ENCODE peak calls at places on chromosomes 5 and 9, in five cellular contexts. D is upper lobe of left lung, R is spleen, I is H1, F is GM12892. X is an unnamed sample.

GRCh38 chr9:112050544-112051475 is 124.3 kb downstream of the SUSD1 start:
- DNase-seq in F (no peak), D (no peak), I (no peak), R (no peak), X (peak; percentile 57)

GRCh38 chr9:130073373-130073772 is 19.7 kb downstream of the GPR107 start:
- DNase-seq in D (peak; percentile 24), I (no peak), R (no peak), F (no peak), X (no peak)

GRCh38 chr9:115921301-115921700 is 232.3 kb upstream of the PAPPA start:
- DNase-seq in I (no peak), D (no peak), F (no peak), R (no peak), X (no peak)

GRCh38 chr9:7756088-7756487 is 43.5 kb downstream of the DMAC1 start:
- DNase-seq in I (no peak), F (peak; percentile 2), R (no peak), D (no peak), X (no peak)

GRCh38 chr5:147968855-147969254 is 62.5 kb upstream of the C5orf46 start:
- DNase-seq in I (no peak), R (no peak), F (no peak), D (no peak), X (no peak)

GRCh38 chr5:32261198-32261597 is 51.5 kb downstream of the MTMR12 start:
- DNase-seq in D (no peak), F (peak; percentile 23), R (no peak), I (no peak), X (no peak)

GRCh38 chr9:86604741-86605140 is 250.5 kb upstream of the TUT7 start:
- DNase-seq in R (no peak), D (no peak), I (no peak), F (no peak), X (no peak)

GRCh38 chr5:135245521-135246499 is 153.2 kb downstream of the MACROH2A1 start:
- DNase-seq in R (no peak), D (no peak), F (no peak), I (no peak), X (peak; percentile 23)

GRCh38 chr5:99061711-99062110 is 132.9 kb upstream of the CHD1 start:
- DNase-seq in I (no peak), D (no peak), R (no peak), F (no peak), X (no peak)

GRCh38 chr5:37836173-37837100 is 3.4 kb downstream of the GDNF start:
- DNase-seq in R (no peak), I (no peak), F (peak; percentile 22), D (no peak), X (no peak)

GRCh38 chr5:172321593-172321992 is 38.0 kb upstream of the UBTD2 start:
- DNase-seq in D (no peak), F (no peak), I (no peak), R (no peak), X (no peak)

GRCh38 chr5:25414746-25415145 is 770.0 kb upstream of the CDH10 start:
- DNase-seq in F (no peak), R (no peak), D (no peak), I (no peak), X (no peak)

GRCh38 chr9:136856078-136856474 is 3.9 kb downstream of the MAMDC4 start:
- DNase-seq in R (no peak), I (no peak), D (no peak), F (no peak), X (peak; percentile 24)

GRCh38 chr5:36683821-36684434 is 77.5 kb downstream of the SLC1A3 start:
- DNase-seq in D (peak; percentile 50), I (no peak), R (no peak), F (no peak), X (no peak)

GRCh38 chr5:98780390-98780789 is 6.9 kb downstream of the RGMB start:
- DNase-seq in F (no peak), R (no peak), I (no peak), D (no peak), X (no peak)

GRCh38 chr5:64505769-64506566 is at the start of gene RGS7BP:
- DNase-seq in I (peak; percentile 21), D (peak; percentile 28), F (no peak), R (peak; percentile 77), X (peak; percentile 29)

GRCh38 chr5:367358-368130 is 46.0 kb downstream of the AHRR start:
- DNase-seq in F (no peak), I (no peak), D (peak; percentile 13), R (peak; percentile 56), X (no peak)

GRCh38 chr5:137565450-137565849 is 66.3 kb upstream of the SPOCK1 start:
- DNase-seq in F (no peak), R (no peak), I (no peak), D (no peak), X (no peak)

GRCh38 chr5:137564475-137564961 is 65.4 kb upstream of the SPOCK1 start:
- DNase-seq in R (no peak), D (no peak), F (no peak), I (no peak), X (no peak)

GRCh38 chr5:137563301-137563645 is 64.1 kb upstream of the SPOCK1 start:
- DNase-seq in I (no peak), D (no peak), F (no peak), R (no peak), X (no peak)

GRCh38 chr5:137566118-137566541 is 67.0 kb upstream of the SPOCK1 start:
- DNase-seq in D (no peak), F (no peak), I (no peak), R (no peak), X (no peak)

DNA sequence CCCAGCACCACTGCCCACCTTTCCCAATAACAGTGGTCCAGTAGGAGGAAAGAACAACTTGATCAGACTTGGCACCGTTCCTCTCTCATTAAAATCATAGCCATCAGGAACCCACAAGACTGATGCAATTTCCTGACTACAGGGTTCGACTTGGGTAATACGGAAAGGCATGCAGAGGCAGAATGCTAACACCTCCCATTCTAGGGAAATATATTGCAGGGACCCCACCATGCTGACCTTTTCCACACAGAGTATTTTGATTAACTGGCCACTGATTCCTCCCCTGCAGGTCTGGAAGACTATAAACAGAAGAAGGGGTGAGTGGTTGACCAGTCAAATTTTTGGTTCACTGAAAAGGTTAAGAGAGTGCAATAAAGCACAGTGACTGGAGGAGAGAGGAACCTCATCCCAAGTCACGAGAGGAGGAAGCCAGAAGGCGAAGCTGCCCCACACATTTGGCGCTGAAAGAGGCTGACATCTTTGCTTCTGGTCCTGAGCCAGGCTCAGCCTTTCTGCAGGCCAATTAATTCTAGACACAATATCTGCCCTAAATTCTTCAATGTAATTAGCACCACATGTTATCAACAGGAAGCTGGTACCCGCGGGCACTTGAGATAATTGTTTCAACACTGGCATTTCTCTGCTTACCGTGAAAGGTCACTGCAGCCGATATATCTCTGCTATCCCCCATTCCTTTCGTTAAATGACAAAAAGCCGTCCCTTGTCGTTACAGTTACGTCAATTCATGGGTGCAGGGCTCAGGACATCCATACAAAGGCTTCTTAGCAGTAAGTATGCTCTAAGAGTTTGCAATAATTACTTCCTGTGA is 64.7 kb upstream of the SPOCK1 start:
- DNase-seq in I (no peak), R (no peak), F (no peak), D (no peak), X (no peak)
- TF ChIP-seq POLR2AphosphoS5 in I (no peak), R (no peak), F (no peak), D (peak; percentile 16), X (no peak)

DNA sequence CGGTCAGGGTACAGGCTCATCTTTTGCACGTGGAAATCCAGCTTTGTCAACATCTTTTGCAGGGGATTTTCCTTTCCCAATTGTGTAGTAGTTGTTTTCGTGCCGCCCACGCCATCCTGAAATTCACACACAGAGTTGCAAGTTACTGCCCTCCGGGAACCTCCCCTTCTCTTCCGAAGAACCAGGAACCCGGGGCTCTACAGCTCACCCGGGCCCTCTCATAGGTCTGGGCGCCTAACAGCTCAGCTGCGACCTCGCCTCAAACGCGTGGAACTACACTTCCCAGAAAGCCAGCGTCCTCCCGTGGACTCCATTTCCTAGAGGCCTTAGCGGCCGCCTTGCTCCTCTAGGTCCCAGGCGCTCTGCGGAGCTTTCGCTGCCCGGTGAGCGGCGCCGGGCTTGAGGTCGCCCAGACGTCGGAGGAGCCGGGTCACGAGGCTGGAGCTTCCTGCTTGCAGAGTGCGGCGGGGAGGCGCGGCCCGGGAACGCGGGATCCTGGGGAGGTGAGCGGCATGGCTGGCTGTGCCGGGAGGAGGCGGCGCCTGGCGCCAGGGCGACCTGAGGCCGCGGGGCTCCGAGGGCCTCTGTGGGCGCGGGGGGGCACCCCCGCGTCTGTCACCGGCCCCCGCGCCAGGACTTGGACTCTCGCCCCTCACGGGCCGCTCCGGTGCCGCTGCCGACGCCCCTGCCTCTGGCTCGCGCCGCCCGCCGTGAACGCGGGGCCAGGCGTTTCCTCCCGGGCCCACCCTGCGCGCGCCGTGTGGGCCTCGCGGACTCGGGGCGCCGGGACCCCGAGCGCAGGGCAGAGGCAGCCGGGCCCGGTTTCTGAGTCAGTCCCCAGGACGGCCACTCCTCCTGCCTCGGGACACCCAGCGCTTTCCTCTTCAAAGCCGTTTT is at the start of gene ZNF354B:
- DNase-seq in I (peak; percentile 88), D (peak; percentile 97), F (peak; percentile 83), R (peak; percentile 96), X (peak; percentile 93)
- TF ChIP-seq POLR2AphosphoS5 in I (no peak), D (peak; percentile 13), F (no peak), R (peak; percentile 94), X (peak; percentile 90)

GRCh38 chr9:121278535-121279169 is 10.7 kb downstream of the GSN start:
- DNase-seq in I (no peak), R (no peak), D (peak; percentile 73), F (no peak), X (peak; percentile 58)
- TF ChIP-seq POLR2AphosphoS5 in I (no peak), R (no peak), D (peak; percentile 33), F (no peak), X (peak; percentile 81)

DNA sequence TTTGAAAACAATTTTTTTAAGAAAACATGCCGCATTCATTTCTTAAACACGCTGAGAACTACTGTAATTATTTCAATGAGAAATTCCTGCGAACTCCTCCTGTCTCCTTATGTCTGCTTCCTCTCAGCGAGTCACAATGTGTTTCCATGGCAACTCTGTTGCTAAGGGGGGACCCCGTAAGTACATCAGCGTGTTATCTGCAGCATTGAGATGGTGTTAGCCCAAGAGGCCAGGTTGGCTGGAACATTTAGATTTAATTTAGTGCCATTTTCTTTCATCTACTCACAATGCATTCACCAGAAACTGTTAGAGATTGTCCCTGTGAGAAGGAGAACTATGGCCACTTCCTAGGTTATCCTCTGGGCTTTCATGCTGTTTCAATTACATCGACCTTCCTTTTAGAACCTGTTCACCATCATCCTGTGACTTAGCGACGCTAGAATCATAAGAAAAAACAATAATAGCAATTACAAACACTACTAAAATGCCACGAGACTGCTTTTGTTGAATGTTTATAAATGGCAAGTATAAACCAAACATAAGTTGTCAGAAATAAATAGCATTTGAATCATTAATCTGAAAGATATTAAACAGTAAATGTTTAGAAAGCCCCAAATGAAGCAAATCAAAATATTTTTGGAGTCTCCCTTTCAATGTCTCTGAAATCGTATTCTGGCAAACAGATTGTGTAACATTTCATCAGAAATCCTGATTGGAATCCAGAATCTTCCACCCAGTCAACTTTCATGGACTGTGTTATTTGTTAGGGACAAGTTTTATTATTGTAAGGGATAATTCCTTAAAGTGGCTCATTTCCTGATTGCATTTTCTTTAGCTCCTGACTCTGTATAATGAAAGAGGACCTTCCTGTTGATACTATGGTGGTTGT is 39.7 kb upstream of the SHC3 start:
- DNase-seq in D (no peak), F (no peak), R (no peak), I (no peak), X (no peak)
- TF ChIP-seq POLR2AphosphoS5 in D (no peak), F (no peak), R (no peak), I (no peak), X (no peak)